ENCODE peak calls at places on chromosomes 16 and 17, in ten cellular contexts. W is testis, Z is erythroblast, T is adrenal gland, S is HepG2, O is body of pancreas, J is IMR-90, U is A549, P is suprapubic skin, D is right lobe of liver. L is an unnamed sample.

GRCh38 chr17:12545877-12546513 is 119.7 kb upstream of the MYOCD start:
- DNase-seq in W (peak), Z (peak), T (peak), S (peak), O (peak), J (peak), U (peak), P (no peak), D (no peak), L (peak)

GRCh38 chr17:50210249-50211225 is 9.1 kb upstream of the COL1A1 start:
- DNase-seq in W (peak), Z (no peak), T (peak), S (peak), O (peak), J (peak), U (peak), P (peak), D (no peak), L (peak)

GRCh38 chr17:81380117-81380516 is 15.1 kb upstream of the BAHCC1 start:
- DNase-seq in W (no peak), Z (no peak), T (no peak), S (no peak), O (no peak), J (no peak), U (no peak), P (no peak), D (no peak), L (no peak)

GRCh38 chr17:67615011-67615561 is 102.7 kb upstream of the NOL11 start:
- DNase-seq in W (no peak), Z (no peak), T (peak), S (no peak), O (no peak), J (no peak), U (no peak), P (no peak), D (no peak), L (no peak)

GRCh38 chr17:44911133-44912001 is 3.9 kb downstream of the GFAP start:
- DNase-seq in W (peak), Z (peak), T (peak), S (peak), O (peak), J (peak), U (peak), P (no peak), D (peak), L (peak)

GRCh38 chr17:80761421-80761871 is 216.8 kb downstream of the RPTOR start:
- DNase-seq in W (no peak), Z (no peak), T (peak), S (no peak), O (no peak), J (peak), U (no peak), P (no peak), D (no peak), L (peak)

GRCh38 chr17:2174048-2174447 is 119.1 kb downstream of the HIC1 start:
- DNase-seq in W (no peak), Z (no peak), T (no peak), S (no peak), O (no peak), J (peak), U (no peak), P (no peak), D (no peak), L (no peak)

GRCh38 chr17:48543854-48544355 is 1.0 kb downstream of the HOXB2 start:
- DNase-seq in W (no peak), Z (peak), T (no peak), S (no peak), O (no peak), J (no peak), U (no peak), P (no peak), D (no peak), L (no peak)

GRCh38 chr17:6512552-6512951 is 43.8 kb downstream of the PITPNM3 start:
- DNase-seq in W (no peak), Z (no peak), T (no peak), S (no peak), O (no peak), J (peak), U (no peak), P (no peak), D (no peak), L (no peak)

GRCh38 chr17:72843591-72843990 is 248.9 kb downstream of the SLC39A11 start:
- DNase-seq in W (no peak), Z (no peak), T (no peak), S (peak), O (no peak), J (no peak), U (peak), P (no peak), D (no peak), L (no peak)

GRCh38 chr17:75011788-75012319 is 616 bp upstream of the MRPL58 start:
- DNase-seq in W (peak), Z (no peak), T (peak), S (peak), O (peak), J (peak), U (no peak), P (peak), D (peak), L (no peak)

GRCh38 chr16:71311553-71312158 is 22.5 kb upstream of the CMTR2 start:
- DNase-seq in W (peak), Z (peak), T (no peak), S (peak), O (peak), J (peak), U (peak), P (no peak), D (no peak), L (no peak)

GRCh38 chr16:50269769-50270509 is 3.6 kb downstream of the ADCY7 start:
- DNase-seq in W (no peak), Z (no peak), T (no peak), S (no peak), O (no peak), J (no peak), U (no peak), P (no peak), D (no peak), L (no peak)

GRCh38 chr17:45319239-45319703 is 2.5 kb upstream of the MAP3K14 start:
- DNase-seq in W (no peak), Z (no peak), T (no peak), S (no peak), O (no peak), J (peak), U (peak), P (no peak), D (no peak), L (peak)

GRCh38 chr16:11097782-11098167 is 153.4 kb downstream of the CLEC16A start:
- DNase-seq in W (no peak), Z (no peak), T (no peak), S (no peak), O (no peak), J (no peak), U (no peak), P (no peak), D (no peak), L (no peak)

GRCh38 chr16:83813818-83814653 is 6.3 kb downstream of the HSBP1 start:
- DNase-seq in W (no peak), Z (no peak), T (no peak), S (peak), O (peak), J (peak), U (peak), P (no peak), D (peak), L (no peak)

GRCh38 chr17:62968445-62968923 is 2.4 kb downstream of the TANC2 start:
- DNase-seq in W (peak), Z (peak), T (peak), S (peak), O (peak), J (peak), U (peak), P (no peak), D (no peak), L (peak)

GRCh38 chr17:27049104-27049784 is 244.7 kb upstream of the WSB1 start:
- DNase-seq in W (no peak), Z (no peak), T (no peak), S (no peak), O (no peak), J (no peak), U (no peak), P (no peak), D (no peak), L (no peak)

GRCh38 chr16:54280751-54281150 is 5.8 kb downstream of the IRX3 start:
- DNase-seq in W (no peak), Z (no peak), T (no peak), S (no peak), O (no peak), J (no peak), U (no peak), P (peak), D (no peak), L (peak)

GRCh38 chr17:3961564-3962047 is 2.6 kb downstream of the ATP2A3 start:
- DNase-seq in W (no peak), Z (no peak), T (no peak), S (no peak), O (no peak), J (no peak), U (no peak), P (no peak), D (no peak), L (no peak)

GRCh38 chr17:78367193-78367592 is 7.3 kb upstream of the SOCS3 start:
- DNase-seq in W (no peak), Z (no peak), T (no peak), S (no peak), O (no peak), J (no peak), U (no peak), P (no peak), D (no peak), L (no peak)

GRCh38 chr17:8966926-8967325 is 1.4 kb upstream of the PIK3R5 start:
- DNase-seq in W (no peak), Z (no peak), T (no peak), S (no peak), O (no peak), J (no peak), U (no peak), P (no peak), D (peak), L (no peak)

GRCh38 chr16:3532741-3533140 is 31.9 kb downstream of the CLUAP1 start:
- DNase-seq in W (no peak), Z (no peak), T (no peak), S (no peak), O (no peak), J (no peak), U (no peak), P (no peak), D (no peak), L (no peak)

GRCh38 chr17:2222901-2223616 is 80.5 kb downstream of the SMG6 start:
- DNase-seq in W (no peak), Z (no peak), T (peak), S (no peak), O (peak), J (peak), U (no peak), P (peak), D (peak), L (no peak)

GRCh38 chr16:66927012-66927436 is 1.7 kb upstream of the RRAD start:
- DNase-seq in W (no peak), Z (no peak), T (no peak), S (peak), O (no peak), J (peak), U (peak), P (no peak), D (no peak), L (peak)

GRCh38 chr17:7184091-7184488 is 4.9 kb upstream of the ASGR1 start:
- DNase-seq in W (no peak), Z (no peak), T (peak), S (peak), O (peak), J (no peak), U (peak), P (no peak), D (peak), L (no peak)

GRCh38 chr17:17503566-17504130 is 7.5 kb upstream of the RASD1 start:
- DNase-seq in W (peak), Z (no peak), T (no peak), S (no peak), O (no peak), J (no peak), U (no peak), P (no peak), D (no peak), L (no peak)

GRCh38 chr16:55340445-55340844 is 16.4 kb downstream of the IRX6 start:
- DNase-seq in W (no peak), Z (no peak), T (no peak), S (no peak), O (no peak), J (no peak), U (no peak), P (no peak), D (no peak), L (no peak)

GRCh38 chr17:19298561-19299213 is 61.5 kb downstream of the EPN2 start:
- DNase-seq in W (no peak), Z (no peak), T (no peak), S (no peak), O (no peak), J (no peak), U (no peak), P (no peak), D (no peak), L (no peak)

GRCh38 chr16:26614102-26614864 is 452.4 kb upstream of the C16orf82 start:
- DNase-seq in W (no peak), Z (no peak), T (peak), S (no peak), O (no peak), J (no peak), U (no peak), P (no peak), D (no peak), L (no peak)

GRCh38 chr17:76250141-76250540 is 9.8 kb upstream of the RNF157 start:
- DNase-seq in W (no peak), Z (no peak), T (peak), S (no peak), O (no peak), J (no peak), U (no peak), P (peak), D (no peak), L (no peak)

GRCh38 chr17:76248013-76248782 is 7.9 kb upstream of the RNF157 start:
- DNase-seq in W (no peak), Z (no peak), T (peak), S (no peak), O (peak), J (no peak), U (no peak), P (peak), D (peak), L (no peak)

GRCh38 chr17:76243826-76244679 is 3.8 kb upstream of the RNF157 start:
- DNase-seq in W (no peak), Z (no peak), T (peak), S (no peak), O (no peak), J (no peak), U (no peak), P (peak), D (no peak), L (no peak)

GRCh38 chr17:76247304-76247703 is 7.0 kb upstream of the RNF157 start:
- DNase-seq in W (no peak), Z (no peak), T (peak), S (no peak), O (no peak), J (no peak), U (no peak), P (no peak), D (no peak), L (no peak)

DNA sequence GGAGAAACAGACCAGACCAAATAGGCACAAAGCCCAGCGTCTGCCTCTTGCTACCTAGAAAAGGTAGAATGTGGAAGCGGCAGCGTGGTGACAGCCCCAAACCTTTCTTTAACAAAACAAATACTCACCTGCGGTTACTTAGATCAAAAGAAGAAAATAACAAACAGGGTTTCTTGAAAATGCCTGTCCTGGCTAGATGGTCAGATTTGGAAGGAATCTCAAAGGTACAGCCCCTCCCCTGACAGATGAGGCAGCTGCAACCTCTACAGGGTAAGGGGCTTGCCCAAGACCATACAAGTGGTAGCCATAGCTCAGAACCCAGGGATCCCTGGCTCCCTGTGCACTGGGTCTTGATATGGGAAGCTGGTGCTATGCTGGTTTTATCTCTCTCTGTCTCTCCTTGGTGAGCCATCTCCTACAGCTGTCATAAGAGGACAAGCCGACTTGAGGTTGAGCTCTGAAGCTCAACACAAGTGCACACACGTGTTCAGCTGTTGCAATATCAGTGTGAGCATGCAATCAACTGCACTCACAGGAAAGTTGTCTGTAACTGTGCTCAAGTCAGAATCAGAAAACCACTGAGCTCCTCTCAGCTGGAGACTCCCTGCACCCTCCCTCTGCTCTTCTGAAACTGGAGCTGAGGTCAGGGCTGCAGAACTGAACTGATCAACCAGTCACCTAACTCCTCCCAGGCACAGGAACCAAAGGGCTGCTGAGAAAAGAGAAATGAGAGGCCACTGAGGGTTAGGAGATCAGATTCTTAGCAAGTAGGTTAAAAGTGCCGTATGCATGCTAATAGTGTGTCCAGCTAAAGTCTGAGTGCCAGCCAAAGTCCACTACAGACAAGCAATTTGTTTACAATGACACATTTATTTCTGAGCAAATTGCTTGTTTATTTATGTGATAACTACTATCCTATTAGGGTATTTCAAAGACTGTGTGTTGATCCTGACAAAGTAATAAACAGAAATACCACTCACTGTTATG is 6.1 kb upstream of the RNF157 start:
- DNase-seq in W (no peak), Z (no peak), T (peak), S (peak), O (no peak), J (peak), U (no peak), P (peak), D (peak), L (no peak)
- TF ChIP-seq POLR2A in W (no peak), Z (no peak), T (no peak), S (no peak), O (no peak), J (no peak), U (no peak), P (no peak), D (peak), L (no peak)

DNA sequence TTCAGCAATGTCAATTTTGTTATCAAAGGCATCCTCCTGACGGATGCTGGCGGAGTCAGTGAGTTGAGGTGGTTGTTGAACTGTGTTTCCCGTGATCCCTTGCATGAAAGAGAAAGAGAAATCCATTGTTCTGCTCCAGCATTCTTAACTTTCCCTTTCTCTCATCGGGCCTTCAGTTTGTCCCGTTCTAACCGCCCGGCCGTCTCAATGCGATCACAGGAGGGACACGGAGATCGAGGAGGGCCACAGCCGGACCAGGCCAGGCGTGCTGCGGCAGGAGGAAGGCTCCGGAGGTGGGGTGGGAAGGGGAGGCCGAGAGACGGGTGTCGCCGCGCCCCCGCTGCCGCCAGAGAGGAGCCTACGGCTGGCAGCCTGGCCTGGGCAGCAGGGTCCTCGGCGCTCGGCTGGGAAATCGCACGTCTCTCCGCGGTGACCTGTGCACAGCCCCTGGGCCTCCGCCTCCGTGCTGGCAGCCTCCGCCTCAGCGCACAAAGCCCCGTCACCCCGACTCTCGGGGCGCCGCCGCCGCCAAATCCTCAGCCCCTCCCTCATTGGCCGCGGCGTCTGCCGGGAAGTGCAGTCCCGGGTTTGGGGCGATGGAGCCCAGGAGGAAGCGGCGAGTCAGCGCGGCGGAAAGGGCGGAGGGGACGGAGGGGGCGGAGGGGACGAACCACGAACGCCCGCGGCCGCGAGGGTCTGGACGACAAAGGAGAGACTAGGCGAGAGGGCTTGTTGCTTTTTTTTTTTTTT is 38.1 kb downstream of the SOST start:
- DNase-seq in W (peak), Z (peak), T (peak), S (peak), O (peak), J (peak), U (peak), P (peak), D (peak), L (peak)
- TF ChIP-seq POLR2A in W (no peak), Z (peak), T (peak), S (peak), O (peak), J (no peak), U (peak), P (peak), D (peak), L (peak)

DNA sequence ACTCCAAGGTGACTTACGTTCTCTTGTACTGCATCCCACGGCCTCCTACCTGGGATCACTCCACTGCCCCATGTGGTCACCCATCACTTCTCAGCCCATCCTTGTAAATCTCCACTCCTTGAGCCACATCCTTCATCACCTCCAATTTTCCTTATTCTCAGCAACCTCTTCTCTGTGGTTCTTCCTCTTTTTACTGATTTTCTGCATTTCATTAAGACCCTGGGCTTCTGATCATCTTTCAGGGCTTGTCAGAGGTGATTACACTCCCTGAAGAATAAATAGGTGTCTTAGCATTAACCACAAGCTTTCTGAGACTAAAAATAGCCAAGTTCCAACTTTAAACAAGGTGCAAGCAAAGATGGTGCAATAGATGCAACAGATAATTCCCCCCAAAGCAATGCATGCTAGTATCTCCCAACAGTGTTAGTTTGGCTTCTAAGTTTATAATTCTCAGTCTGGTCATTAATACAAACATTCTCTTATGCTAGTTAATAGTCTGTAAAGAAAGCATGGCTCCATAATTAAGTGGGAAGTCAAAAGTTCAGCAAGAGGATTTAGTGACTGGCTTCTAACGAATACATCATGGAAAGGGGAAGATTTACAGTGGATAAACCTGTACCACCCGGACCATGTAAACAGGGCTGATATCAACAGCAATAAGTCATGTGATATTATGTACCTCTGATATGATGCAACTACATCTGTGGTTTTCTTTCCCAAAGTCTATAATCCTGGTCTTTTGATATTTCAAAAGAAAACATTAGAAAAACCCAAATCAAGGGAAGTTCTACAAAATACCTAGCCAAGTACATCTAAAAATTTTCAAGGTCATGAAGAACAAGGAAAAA is 47.4 kb upstream of the FOXJ1 start:
- DNase-seq in W (no peak), Z (no peak), T (no peak), S (no peak), O (no peak), J (peak), U (no peak), P (no peak), D (no peak), L (no peak)
- TF ChIP-seq POLR2A in W (no peak), Z (no peak), T (no peak), S (no peak), O (no peak), J (no peak), U (no peak), P (no peak), D (no peak), L (no peak)

DNA sequence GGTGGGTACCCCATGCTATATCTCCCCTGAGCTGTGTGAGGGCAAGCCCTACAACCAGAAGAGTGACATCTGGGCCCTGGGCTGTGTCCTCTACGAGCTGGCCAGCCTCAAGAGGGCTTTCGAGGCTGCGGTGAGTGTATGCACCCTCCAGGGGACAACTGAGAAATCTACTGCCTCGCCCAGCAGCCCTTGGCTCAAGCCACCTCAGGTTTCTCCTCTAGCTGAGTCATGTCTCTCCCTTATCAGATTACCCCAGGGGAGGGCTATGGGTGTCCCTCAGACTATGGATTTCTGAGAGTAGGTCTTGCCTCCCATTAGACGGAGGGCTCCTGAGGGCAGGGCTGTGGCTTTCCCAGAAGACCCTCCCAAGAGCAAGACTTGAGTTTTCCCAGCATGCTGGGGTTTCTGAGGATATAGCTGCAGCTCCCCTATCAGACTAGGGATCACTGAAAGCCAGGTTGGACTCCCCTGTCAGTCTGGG is 6.7 kb downstream of the NEK8 start:
- DNase-seq in W (no peak), Z (peak), T (no peak), S (no peak), O (no peak), J (no peak), U (peak), P (no peak), D (no peak), L (peak)
- TF ChIP-seq POLR2A in W (no peak), Z (no peak), T (no peak), S (no peak), O (no peak), J (no peak), U (no peak), P (no peak), D (no peak), L (no peak)